ENCODE peak calls at places on chromosomes 7 and 10, in five cellular contexts. Q, A, Y, R and W are unnamed samples.

GRCh38 chr7:121138262-121138933 is 149.9 kb downstream of the CPED1 start:
- ATAC-seq in Q (no peak), A (no peak), Y (peak), R (no peak), W (peak)

GRCh38 chr10:58326967-58327381 is 7.8 kb upstream of the UBE2D1 start:
- ATAC-seq in Q (peak), A (no peak), Y (no peak), R (no peak), W (no peak)

GRCh38 chr10:19877466-19878255 is 61.4 kb downstream of the PLXDC2 start:
- ATAC-seq in Q (no peak), A (no peak), Y (no peak), R (no peak), W (no peak)

GRCh38 chr10:34816067-34817002 is 1.2 kb upstream of the PARD3 start:
- ATAC-seq in Q (peak), A (peak), Y (no peak), R (no peak), W (no peak)

GRCh38 chr7:39741942-39742623 is 118.7 kb downstream of the RALA start:
- ATAC-seq in Q (no peak), A (no peak), Y (peak), R (peak), W (no peak)

GRCh38 chr7:28062197-28062988 is 118.2 kb downstream of the JAZF1 start:
- ATAC-seq in Q (peak), A (peak), Y (peak), R (no peak), W (peak)

GRCh38 chr10:7505196-7505595 is 94.4 kb upstream of the SFMBT2 start:
- ATAC-seq in Q (no peak), A (no peak), Y (no peak), R (no peak), W (no peak)

GRCh38 chr10:66246177-66246576 is 679.7 kb upstream of the LRRTM3 start:
- ATAC-seq in Q (no peak), A (no peak), Y (no peak), R (no peak), W (no peak)

GRCh38 chr10:96264938-96265337 is 6.4 kb downstream of the BLNK start:
- ATAC-seq in Q (no peak), A (no peak), Y (no peak), R (no peak), W (no peak)

GRCh38 chr7:43195256-43195655 is 82.8 kb downstream of the HECW1 start:
- ATAC-seq in Q (no peak), A (no peak), Y (no peak), R (no peak), W (no peak)

GRCh38 chr10:97404044-97404443 is 2.9 kb upstream of the RRP12 start:
- ATAC-seq in Q (no peak), A (no peak), Y (no peak), R (no peak), W (no peak)

GRCh38 chr10:118621304-118621942 is 26.0 kb upstream of the PRLHR start:
- ATAC-seq in Q (no peak), A (no peak), Y (no peak), R (peak), W (no peak)

GRCh38 chr10:86253171-86254072 is 113.2 kb downstream of the GRID1 start:
- ATAC-seq in Q (no peak), A (no peak), Y (no peak), R (no peak), W (no peak)

GRCh38 chr7:52017802-52018679 is 701.4 kb upstream of the COBL start:
- ATAC-seq in Q (no peak), A (no peak), Y (no peak), R (no peak), W (no peak)

GRCh38 chr10:3051686-3052085 is 15.7 kb upstream of the PFKP start:
- ATAC-seq in Q (no peak), A (no peak), Y (no peak), R (no peak), W (no peak)

GRCh38 chr7:101947899-101948298 is 130.5 kb downstream of the CUX1 start:
- ATAC-seq in Q (peak), A (no peak), Y (no peak), R (no peak), W (no peak)

GRCh38 chr10:97822261-97822687 is 27.4 kb upstream of the GOLGA7B start:
- ATAC-seq in Q (peak), A (peak), Y (no peak), R (no peak), W (no peak)

GRCh38 chr10:129365767-129366400 is 101.2 kb upstream of the MGMT start:
- ATAC-seq in Q (no peak), A (no peak), Y (no peak), R (no peak), W (no peak)

GRCh38 chr7:99036531-99037175 is 107.3 kb downstream of the SMURF1 start:
- ATAC-seq in Q (peak), A (no peak), Y (no peak), R (no peak), W (no peak)

GRCh38 chr10:131230641-131231322 is 80.7 kb downstream of the TCERG1L start:
- ATAC-seq in Q (no peak), A (no peak), Y (no peak), R (no peak), W (no peak)

GRCh38 chr10:21888959-21889358 is 114.6 kb downstream of the DNAJC1 start:
- ATAC-seq in Q (no peak), A (no peak), Y (peak), R (peak), W (peak)

GRCh38 chr7:116588225-116588624 is 63.4 kb downstream of the CAV1 start:
- ATAC-seq in Q (peak), A (no peak), Y (peak), R (no peak), W (peak)

GRCh38 chr7:69845721-69846495 is 247.6 kb downstream of the AUTS2 start:
- ATAC-seq in Q (no peak), A (no peak), Y (no peak), R (no peak), W (peak)

GRCh38 chr7:45055594-45056219 is 33.1 kb downstream of the NACAD start:
- ATAC-seq in Q (no peak), A (no peak), Y (no peak), R (no peak), W (no peak)

GRCh38 chr7:125605241-125605640 is 675.6 kb upstream of the POT1 start:
- ATAC-seq in Q (no peak), A (no peak), Y (no peak), R (no peak), W (no peak)

GRCh38 chr7:158957507-158957900 is 101.1 kb downstream of the DYNC2I1 start:
- ATAC-seq in Q (no peak), A (no peak), Y (peak), R (peak), W (no peak)

GRCh38 chr10:112369495-112370423 is 4.2 kb upstream of the ACSL5 start:
- ATAC-seq in Q (peak), A (no peak), Y (peak), R (peak), W (peak)

GRCh38 chr7:158244873-158245723 is 342.5 kb downstream of the PTPRN2 start:
- ATAC-seq in Q (no peak), A (no peak), Y (no peak), R (no peak), W (no peak)

GRCh38 chr7:70353310-70353947 is 755.2 kb downstream of the AUTS2 start:
- ATAC-seq in Q (no peak), A (no peak), Y (no peak), R (no peak), W (no peak)

GRCh38 chr7:74480861-74481417 is 27.2 kb downstream of the GTF2IRD1 start:
- ATAC-seq in Q (peak), A (no peak), Y (no peak), R (no peak), W (no peak)

GRCh38 chr10:75276029-75276872 is 40.5 kb upstream of the COMTD1 start:
- ATAC-seq in Q (no peak), A (no peak), Y (no peak), R (no peak), W (peak)

GRCh38 chr10:117365612-117366011 is 9.6 kb downstream of the PDZD8 start:
- ATAC-seq in Q (no peak), A (no peak), Y (no peak), R (no peak), W (no peak)

GRCh38 chr10:34802692-34803091 is 12.4 kb downstream of the PARD3 start:
- ATAC-seq in Q (no peak), A (no peak), Y (no peak), R (no peak), W (no peak)

GRCh38 chr10:70536196-70536920 is 57.8 kb downstream of the PALD1 start:
- ATAC-seq in Q (no peak), A (no peak), Y (no peak), R (no peak), W (no peak)

GRCh38 chr10:29200280-29200679 is 88.6 kb upstream of the LYZL1 start:
- ATAC-seq in Q (no peak), A (no peak), Y (no peak), R (no peak), W (no peak)

GRCh38 chr10:91197044-91197651 is 23.3 kb upstream of the PCGF5 start:
- ATAC-seq in Q (peak), A (no peak), Y (no peak), R (no peak), W (no peak)